ENCODE peak calls at places on chromosomes 3 and 15, in eight cellular contexts. One of them, this sample, is unnamed.

GRCh38 chr15:71725215-71725955 is 85.0 kb upstream of the NR2E3 start:
- DNase-seq in GM04504: peak; percentile 57
- DNase-seq in foreskin fibroblast: peak; percentile 57
- DNase-seq in stromal cell of bone marrow: no peak
- DNase-seq in occipital lobe: no peak
- DNase-seq in neural crest cell: no peak
- DNase-seq in skeletal muscle cell: no peak
- DNase-seq in MCF 10A: peak; percentile 70
- DNase-seq in this sample: no peak

GRCh38 chr15:50916395-50916794 is 7.9 kb downstream of the AP4E1 start:
- DNase-seq in foreskin fibroblast: no peak
- DNase-seq in skeletal muscle cell: no peak
- DNase-seq in MCF 10A: no peak
- DNase-seq in neural crest cell: no peak
- DNase-seq in stromal cell of bone marrow: no peak
- DNase-seq in GM04504: no peak
- DNase-seq in occipital lobe: no peak
- DNase-seq in this sample: no peak

GRCh38 chr15:60989696-60990095 is 239.4 kb downstream of the RORA start:
- DNase-seq in foreskin fibroblast: no peak
- DNase-seq in neural crest cell: no peak
- DNase-seq in GM04504: no peak
- DNase-seq in stromal cell of bone marrow: no peak
- DNase-seq in MCF 10A: no peak
- DNase-seq in skeletal muscle cell: no peak
- DNase-seq in occipital lobe: no peak
- DNase-seq in this sample: no peak

GRCh38 chr3:42090973-42091731 is at the start of gene TRAK1:
- DNase-seq in foreskin fibroblast: no peak
- DNase-seq in skeletal muscle cell: no peak
- DNase-seq in GM04504: peak; percentile 83
- DNase-seq in stromal cell of bone marrow: peak; percentile 73
- DNase-seq in neural crest cell: no peak
- DNase-seq in MCF 10A: peak; percentile 91
- DNase-seq in occipital lobe: no peak
- DNase-seq in this sample: no peak

GRCh38 chr15:70245932-70246622 is 148.4 kb upstream of the TLE3 start:
- DNase-seq in occipital lobe: no peak
- DNase-seq in foreskin fibroblast: no peak
- DNase-seq in GM04504: no peak
- DNase-seq in neural crest cell: no peak
- DNase-seq in stromal cell of bone marrow: peak; percentile 23
- DNase-seq in MCF 10A: peak; percentile 91
- DNase-seq in skeletal muscle cell: no peak
- DNase-seq in this sample: no peak

GRCh38 chr3:94252316-94252715 is 189.5 kb downstream of the NSUN3 start:
- DNase-seq in skeletal muscle cell: no peak
- DNase-seq in stromal cell of bone marrow: no peak
- DNase-seq in foreskin fibroblast: no peak
- DNase-seq in GM04504: no peak
- DNase-seq in occipital lobe: no peak
- DNase-seq in MCF 10A: no peak
- DNase-seq in neural crest cell: no peak
- DNase-seq in this sample: no peak

GRCh38 chr15:97998307-97999071 is 38.0 kb downstream of the ARRDC4 start:
- DNase-seq in occipital lobe: no peak
- DNase-seq in MCF 10A: no peak
- DNase-seq in GM04504: no peak
- DNase-seq in neural crest cell: no peak
- DNase-seq in stromal cell of bone marrow: no peak
- DNase-seq in foreskin fibroblast: no peak
- DNase-seq in skeletal muscle cell: no peak
- DNase-seq in this sample: no peak

GRCh38 chr15:66270932-66271331 is 17.4 kb upstream of the MEGF11 start:
- DNase-seq in MCF 10A: no peak
- DNase-seq in skeletal muscle cell: no peak
- DNase-seq in neural crest cell: no peak
- DNase-seq in GM04504: no peak
- DNase-seq in occipital lobe: no peak
- DNase-seq in stromal cell of bone marrow: no peak
- DNase-seq in foreskin fibroblast: no peak
- DNase-seq in this sample: no peak

GRCh38 chr15:46441294-46442062 is 806.6 kb downstream of the SQOR start:
- DNase-seq in occipital lobe: no peak
- DNase-seq in stromal cell of bone marrow: peak; percentile 14
- DNase-seq in GM04504: peak; percentile 60
- DNase-seq in foreskin fibroblast: peak; percentile 41
- DNase-seq in skeletal muscle cell: no peak
- DNase-seq in neural crest cell: no peak
- DNase-seq in MCF 10A: no peak
- DNase-seq in this sample: no peak

GRCh38 chr3:124347418-124347817 is 355.5 kb upstream of the ROPN1 start:
- DNase-seq in occipital lobe: no peak
- DNase-seq in foreskin fibroblast: no peak
- DNase-seq in GM04504: no peak
- DNase-seq in skeletal muscle cell: no peak
- DNase-seq in neural crest cell: no peak
- DNase-seq in stromal cell of bone marrow: no peak
- DNase-seq in MCF 10A: peak; percentile 11
- DNase-seq in this sample: no peak

This sample was measured in CD4-positive, alpha-beta T cell.